ENCODE peak calls at places on chromosomes 6 and 20, in four cellular contexts. O is HL-60, G is K562, B is GM12878. I is an unnamed sample.

GRCh38 chr6:95866732-95867131 is 149.0 kb upstream of the FUT9 start:
- DNase-seq in O (no peak), G (no peak), B (no peak), I (no peak)

GRCh38 chr6:160421854-160422253 is 73.7 kb downstream of the SLC22A3 start:
- DNase-seq in O (no peak), G (no peak), B (no peak), I (no peak)

GRCh38 chr6:127938701-127939100 is 37.8 kb upstream of the THEMIS start:
- DNase-seq in O (no peak), G (no peak), B (no peak), I (no peak)

GRCh38 chr20:38392356-38392755 is 42.8 kb downstream of the SNHG17 start:
- DNase-seq in O (no peak), G (no peak), B (no peak), I (no peak)

GRCh38 chr6:141199074-141199473 is 933.7 kb upstream of the GJE1 start:
- DNase-seq in O (no peak), G (no peak), B (no peak), I (no peak)

GRCh38 chr6:112010328-112010727 is 43.6 kb upstream of the CCN6 start:
- DNase-seq in O (no peak), G (no peak), B (no peak), I (no peak)

GRCh38 chr6:24827162-24827561 is 28.4 kb upstream of the ARMH2 start:
- DNase-seq in O (no peak), G (no peak), B (no peak), I (no peak)

GRCh38 chr6:56595490-56596122 is 47.1 kb downstream of the DST start:
- DNase-seq in O (peak), G (peak), B (peak), I (no peak)

GRCh38 chr6:145148392-145149175 is 586.7 kb downstream of the EPM2A start:
- DNase-seq in O (peak), G (no peak), B (peak), I (no peak)

GRCh38 chr6:91834813-91835212 is 1247.9 kb upstream of the MAP3K7 start:
- DNase-seq in O (no peak), G (no peak), B (no peak), I (no peak)

GRCh38 chr20:32444474-32445220 is 86.5 kb downstream of the ASXL1 start:
- DNase-seq in O (no peak), G (no peak), B (no peak), I (no peak)

GRCh38 chr6:38179300-38179699 is 359.8 kb downstream of the ZFAND3 start:
- DNase-seq in O (no peak), G (no peak), B (no peak), I (no peak)

GRCh38 chr6:137823826-137824501 is 43.1 kb upstream of the TNFAIP3 start:
- DNase-seq in O (peak), G (peak), B (no peak), I (no peak)

GRCh38 chr20:14445902-14446301 is 108.5 kb upstream of the FLRT3 start:
- DNase-seq in O (no peak), G (no peak), B (no peak), I (no peak)

GRCh38 chr6:27791182-27791939 is 120.8 kb downstream of the OR2B2 start:
- DNase-seq in O (peak), G (peak), B (no peak), I (peak)

GRCh38 chr6:22147469-22147815 is 149.4 kb downstream of the PRL start:
- DNase-seq in O (no peak), G (no peak), B (no peak), I (no peak)

GRCh38 chr6:22147983-22148797 is 148.6 kb downstream of the PRL start:
- DNase-seq in O (no peak), G (no peak), B (no peak), I (no peak)

GRCh38 chr6:22149081-22149480 is 147.8 kb downstream of the PRL start:
- DNase-seq in O (no peak), G (no peak), B (no peak), I (no peak)

GRCh38 chr6:22151892-22152291 is 144.9 kb downstream of the PRL start:
- DNase-seq in O (no peak), G (no peak), B (no peak), I (no peak)

GRCh38 chr6:22149501-22150490 is 147.0 kb downstream of the PRL start:
- DNase-seq in O (no peak), G (no peak), B (no peak), I (no peak)
- TF ChIP-seq SPI1 in O (no peak), G (no peak), B (no peak), I (no peak)

DNA sequence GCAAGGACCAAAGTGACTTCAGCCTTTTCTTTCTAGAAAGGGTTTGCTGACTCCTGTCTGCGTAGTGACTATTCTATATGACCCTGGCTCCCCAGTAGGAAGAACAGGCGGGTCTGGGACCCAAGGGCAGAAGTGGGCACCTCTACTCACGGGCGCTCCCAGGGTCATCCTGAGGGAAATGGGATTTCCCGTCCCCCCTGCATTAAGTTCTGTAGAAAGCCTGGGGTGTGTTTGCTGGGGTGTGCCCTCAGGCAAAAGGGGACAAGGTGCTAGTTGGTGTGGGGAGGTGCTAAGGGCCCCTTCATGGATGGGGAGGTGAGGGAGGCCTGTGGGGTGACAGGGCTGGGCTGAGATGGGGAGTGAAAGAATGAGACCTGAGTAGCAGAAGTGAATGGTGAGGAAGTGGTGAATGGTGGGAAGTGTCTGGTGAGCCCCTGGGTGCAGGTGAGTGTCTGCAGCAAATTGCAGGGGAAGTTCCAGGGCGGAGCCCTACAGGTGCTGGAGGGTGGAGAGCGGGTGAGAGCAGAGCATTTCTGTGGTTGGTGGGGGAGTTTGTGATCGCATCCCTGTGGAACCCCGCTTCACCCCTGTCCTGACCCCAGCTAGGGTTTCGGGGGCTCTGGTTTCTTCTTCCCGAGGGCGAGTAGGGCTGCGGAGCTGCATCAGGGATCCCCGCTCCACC is 21.1 kb downstream of the RAET1L start:
- DNase-seq in O (no peak), G (no peak), B (no peak), I (peak)
- TF ChIP-seq SPI1 in O (no peak), G (no peak), B (peak), I (peak)

GRCh38 chr6:3940703-3941102 is 91.5 kb downstream of the FAM50B start:
- DNase-seq in O (no peak), G (no peak), B (no peak), I (no peak)
- TF ChIP-seq SPI1 in O (no peak), G (no peak), B (no peak), I (no peak)

GRCh38 chr6:128997880-128998279 is 114.9 kb downstream of the LAMA2 start:
- DNase-seq in O (no peak), G (no peak), B (no peak), I (no peak)
- TF ChIP-seq SPI1 in O (no peak), G (no peak), B (no peak), I (no peak)

GRCh38 chr6:36220211-36220610 is 23.7 kb downstream of the BRPF3 start:
- DNase-seq in O (no peak), G (no peak), B (no peak), I (no peak)
- TF ChIP-seq SPI1 in O (no peak), G (no peak), B (no peak), I (no peak)